ENCODE peak calls at places on chromosomes 12 and 14, in six cellular contexts. O is activated naive CD4-positive, alpha-beta T cell treated with anti-CD3 and anti-CD28 coated beads, Interleukin-2, amount 50 U/mL, for 16 hours; Z is activated T-helper 1 cell treated with anti-CD3 and anti-CD28 coated beads, Interleukin-2, amount 50 U/mL, for 16 hours; B is NCI-H2081; L is WTC11; W is adipocyte. P is an unnamed sample.

GRCh38 chr12:121626853-121627623 is 708 bp downstream of the ORAI1 start:
- DNase-seq in L (peak), O (peak), B (peak), Z (peak), W (peak), P (peak)

GRCh38 chr12:54262403-54262925 is 17.5 kb downstream of the CBX5 start:
- DNase-seq in O (no peak), B (no peak), W (peak), Z (no peak), L (no peak), P (peak)

GRCh38 chr12:98635657-98636323 is 8.8 kb downstream of the IKBIP start:
- DNase-seq in Z (no peak), W (peak), L (no peak), B (no peak), O (no peak), P (peak)

GRCh38 chr12:53696655-53697321 is 20.9 kb upstream of the ATP5MC2 start:
- DNase-seq in O (no peak), L (no peak), W (no peak), B (no peak), Z (no peak), P (no peak)

GRCh38 chr12:113582521-113583218 is 111.0 kb upstream of the LHX5 start:
- DNase-seq in Z (no peak), W (no peak), B (no peak), L (no peak), O (no peak), P (peak)

GRCh38 chr14:68781161-68782021 is 11.5 kb downstream of the ZFP36L1 start:
- DNase-seq in Z (no peak), O (peak), L (no peak), B (no peak), W (no peak), P (no peak)

GRCh38 chr14:86015916-86016315 is 486.0 kb downstream of the FLRT2 start:
- DNase-seq in B (no peak), L (no peak), O (no peak), Z (no peak), W (peak), P (no peak)

GRCh38 chr12:49105504-49106120 is 5.0 kb downstream of the LMBR1L start:
- DNase-seq in L (no peak), B (no peak), W (no peak), O (no peak), Z (no peak), P (peak)

GRCh38 chr12:108823804-108824203 is 33.6 kb downstream of the SSH1 start:
- DNase-seq in B (no peak), O (no peak), L (no peak), Z (no peak), W (peak), P (no peak)